ENCODE peak calls at places on chromosomes 5 and 9, in four cellular contexts. N is H54, S is astrocyte of the spinal cord, R is kidney tubule cell. X is an unnamed sample.

GRCh38 chr5:82074968-82075367 is 103.1 kb downstream of the ATG10 start:
- DNase-seq in N (no peak), S (no peak), R (no peak), X (no peak)

GRCh38 chr9:133119461-133120342 is 1.3 kb downstream of the RALGDS start:
- DNase-seq in N (no peak), S (peak; percentile 25), R (no peak), X (no peak)

GRCh38 chr9:126329476-126330275 is 3.0 kb downstream of the MVB12B start:
- DNase-seq in N (no peak), S (no peak), R (no peak), X (no peak)

GRCh38 chr5:139725073-139725830 is 70.4 kb upstream of the PSD2 start:
- DNase-seq in N (peak; percentile 99), S (peak; percentile 80), R (peak; percentile 92), X (no peak)

GRCh38 chr5:90861843-90862586 is 303.4 kb downstream of the ADGRV1 start:
- DNase-seq in N (no peak), S (no peak), R (no peak), X (no peak)

GRCh38 chr5:65539827-65540226 is 23.1 kb downstream of the CENPK start:
- DNase-seq in N (no peak), S (no peak), R (peak; percentile 1), X (no peak)

GRCh38 chr5:125874717-125875116 is 548.5 kb upstream of the GRAMD2B start:
- DNase-seq in N (no peak), S (no peak), R (peak; percentile 3), X (no peak)

GRCh38 chr5:107743357-107744000 is 72.7 kb upstream of the EFNA5 start:
- DNase-seq in N (peak; percentile 16), S (peak; percentile 37), R (peak; percentile 79), X (peak; percentile 26)

GRCh38 chr5:151058891-151059611 is 21.8 kb downstream of the TNIP1 start:
- DNase-seq in N (no peak), S (no peak), R (peak; percentile 47), X (no peak)

GRCh38 chr5:142888469-142889085 is 118.4 kb downstream of the ARHGAP26 start:
- DNase-seq in N (no peak), S (peak; percentile 57), R (peak; percentile 59), X (no peak)

GRCh38 chr9:127711226-127711701 is 4.2 kb downstream of the PTRH1 start:
- DNase-seq in N (no peak), S (no peak), R (no peak), X (no peak)

GRCh38 chr9:27205198-27205597 is 91.8 kb downstream of the EQTN start:
- DNase-seq in N (no peak), S (no peak), R (no peak), X (no peak)

GRCh38 chr5:93304391-93304790 is 276.6 kb downstream of the NR2F1-AS1 start:
- DNase-seq in N (no peak), S (no peak), R (no peak), X (no peak)

GRCh38 chr9:133715295-133715865 is 22.8 kb downstream of the SARDH start:
- DNase-seq in N (no peak), S (peak; percentile 20), R (no peak), X (no peak)

GRCh38 chr9:93697352-93698139 is 121.2 kb downstream of the PHF2 start:
- DNase-seq in N (no peak), S (no peak), R (no peak), X (no peak)

GRCh38 chr9:112921549-112921948 is 30.9 kb upstream of the SLC46A2 start:
- DNase-seq in N (no peak), S (peak; percentile 48), R (peak; percentile 58), X (peak; percentile 34)

GRCh38 chr5:135240283-135240633 is 158.8 kb downstream of the MACROH2A1 start:
- DNase-seq in N (no peak), S (no peak), R (no peak), X (no peak)

GRCh38 chr5:151357097-151357496 is 9.7 kb upstream of the SLC36A2 start:
- DNase-seq in N (no peak), S (no peak), R (no peak), X (no peak)

GRCh38 chr5:175582697-175583096 is 75.2 kb upstream of the HRH2 start:
- DNase-seq in N (no peak), S (no peak), R (peak; percentile 23), X (no peak)

GRCh38 chr9:38154501-38155421 is 85.7 kb upstream of the SHB start:
- DNase-seq in N (no peak), S (no peak), R (peak; percentile 87), X (no peak)

GRCh38 chr9:116165912-116166311 is 12.3 kb downstream of the PAPPA start:
- DNase-seq in N (no peak), S (no peak), R (no peak), X (no peak)

GRCh38 chr5:22709743-22710142 is 143.4 kb downstream of the CDH12 start:
- DNase-seq in N (no peak), S (no peak), R (no peak), X (no peak)

GRCh38 chr9:95605826-95606555 is 89.2 kb upstream of the PTCH1 start:
- DNase-seq in N (no peak), S (peak; percentile 4), R (no peak), X (no peak)

GRCh38 chr5:40033411-40033810 is 608.6 kb upstream of the DAB2 start:
- DNase-seq in N (no peak), S (no peak), R (peak; percentile 66), X (no peak)